ENCODE peak calls at places on chromosome 9, in eight cellular contexts. One of them, this sample, is unnamed.

GRCh38 chr9:103397868-103398600 is 402.9 kb downstream of the CYLC2 start:
- DNase-seq in NCI-H2081: peak
- DNase-seq in NCI-H2029: peak
- DNase-seq in T follicular helper cell: no peak
- DNase-seq in fibroblast of mammary gland: peak
- DNase-seq in activated CD4-positive, CD25-positive, alpha-beta regulatory T cell treated with anti-CD3 and anti-CD28 coated beads, Interleukin-2, amount 50 U/mL, for 16 hours: no peak
- DNase-seq in astrocyte of the spinal cord: peak
- DNase-seq in GM03348: peak
- DNase-seq in this sample: peak

GRCh38 chr9:137028281-137029057 is 432 bp upstream of the ABCA2 start:
- DNase-seq in NCI-H2081: peak
- DNase-seq in NCI-H2029: peak
- DNase-seq in T follicular helper cell: peak
- DNase-seq in fibroblast of mammary gland: no peak
- DNase-seq in activated CD4-positive, CD25-positive, alpha-beta regulatory T cell treated with anti-CD3 and anti-CD28 coated beads, Interleukin-2, amount 50 U/mL, for 16 hours: no peak
- DNase-seq in astrocyte of the spinal cord: no peak
- DNase-seq in GM03348: peak
- DNase-seq in this sample: no peak

GRCh38 chr9:31445357-31445756 is 939.1 kb upstream of the ACO1 start:
- DNase-seq in NCI-H2081: no peak
- DNase-seq in NCI-H2029: no peak
- DNase-seq in T follicular helper cell: no peak
- DNase-seq in fibroblast of mammary gland: no peak
- DNase-seq in activated CD4-positive, CD25-positive, alpha-beta regulatory T cell treated with anti-CD3 and anti-CD28 coated beads, Interleukin-2, amount 50 U/mL, for 16 hours: no peak
- DNase-seq in astrocyte of the spinal cord: no peak
- DNase-seq in GM03348: no peak
- DNase-seq in this sample: no peak

GRCh38 chr9:127837346-127837745 is 17.1 kb downstream of the ENG start:
- DNase-seq in NCI-H2081: no peak
- DNase-seq in NCI-H2029: peak
- DNase-seq in T follicular helper cell: no peak
- DNase-seq in fibroblast of mammary gland: peak
- DNase-seq in activated CD4-positive, CD25-positive, alpha-beta regulatory T cell treated with anti-CD3 and anti-CD28 coated beads, Interleukin-2, amount 50 U/mL, for 16 hours: no peak
- DNase-seq in astrocyte of the spinal cord: peak
- DNase-seq in GM03348: no peak
- DNase-seq in this sample: peak

GRCh38 chr9:114397848-114398605 is 10.2 kb upstream of the AKNA start:
- DNase-seq in NCI-H2081: peak
- DNase-seq in NCI-H2029: peak
- DNase-seq in T follicular helper cell: peak
- DNase-seq in fibroblast of mammary gland: peak
- DNase-seq in activated CD4-positive, CD25-positive, alpha-beta regulatory T cell treated with anti-CD3 and anti-CD28 coated beads, Interleukin-2, amount 50 U/mL, for 16 hours: peak
- DNase-seq in astrocyte of the spinal cord: peak
- DNase-seq in GM03348: peak
- DNase-seq in this sample: peak

GRCh38 chr9:133112361-133113026 is 8.5 kb downstream of the RALGDS start:
- DNase-seq in NCI-H2081: no peak
- DNase-seq in NCI-H2029: no peak
- DNase-seq in T follicular helper cell: no peak
- DNase-seq in fibroblast of mammary gland: no peak
- DNase-seq in activated CD4-positive, CD25-positive, alpha-beta regulatory T cell treated with anti-CD3 and anti-CD28 coated beads, Interleukin-2, amount 50 U/mL, for 16 hours: no peak
- DNase-seq in astrocyte of the spinal cord: no peak
- DNase-seq in GM03348: no peak
- DNase-seq in this sample: no peak

GRCh38 chr9:124419832-124420489 is 4.7 kb upstream of the PSMB7 start:
- DNase-seq in NCI-H2081: no peak
- DNase-seq in NCI-H2029: no peak
- DNase-seq in T follicular helper cell: no peak
- DNase-seq in fibroblast of mammary gland: no peak
- DNase-seq in activated CD4-positive, CD25-positive, alpha-beta regulatory T cell treated with anti-CD3 and anti-CD28 coated beads, Interleukin-2, amount 50 U/mL, for 16 hours: no peak
- DNase-seq in astrocyte of the spinal cord: no peak
- DNase-seq in GM03348: no peak
- DNase-seq in this sample: no peak

GRCh38 chr9:131971482-131972074 is 108.1 kb downstream of the MED27 start:
- DNase-seq in NCI-H2081: no peak
- DNase-seq in NCI-H2029: no peak
- DNase-seq in T follicular helper cell: no peak
- DNase-seq in fibroblast of mammary gland: no peak
- DNase-seq in activated CD4-positive, CD25-positive, alpha-beta regulatory T cell treated with anti-CD3 and anti-CD28 coated beads, Interleukin-2, amount 50 U/mL, for 16 hours: no peak
- DNase-seq in astrocyte of the spinal cord: no peak
- DNase-seq in GM03348: no peak
- DNase-seq in this sample: peak

GRCh38 chr9:105694320-105694847 is at the start of gene TMEM38B:
- DNase-seq in NCI-H2081: peak
- DNase-seq in NCI-H2029: peak
- DNase-seq in T follicular helper cell: peak
- DNase-seq in fibroblast of mammary gland: peak
- DNase-seq in activated CD4-positive, CD25-positive, alpha-beta regulatory T cell treated with anti-CD3 and anti-CD28 coated beads, Interleukin-2, amount 50 U/mL, for 16 hours: peak
- DNase-seq in astrocyte of the spinal cord: peak
- DNase-seq in GM03348: peak
- DNase-seq in this sample: peak

GRCh38 chr9:137650259-137650658 is 31.5 kb downstream of the EHMT1 start:
- DNase-seq in NCI-H2081: no peak
- DNase-seq in NCI-H2029: no peak
- DNase-seq in T follicular helper cell: no peak
- DNase-seq in fibroblast of mammary gland: peak
- DNase-seq in activated CD4-positive, CD25-positive, alpha-beta regulatory T cell treated with anti-CD3 and anti-CD28 coated beads, Interleukin-2, amount 50 U/mL, for 16 hours: no peak
- DNase-seq in astrocyte of the spinal cord: no peak
- DNase-seq in GM03348: no peak
- DNase-seq in this sample: no peak

This sample was measured in amniotic epithelial cell.